ENCODE peak calls at places on chromosomes 4 and X, in four cellular contexts. J, W, C and P are unnamed samples.

GRCh38 chr4:85603437-85604336 is 128.7 kb downstream of the ARHGAP24 start:
- DNase-seq in J (peak), W (no peak), C (no peak), P (no peak)

GRCh38 chrX:120251471-120252011 is 929 bp downstream of the ZBTB33 start:
- DNase-seq in J (no peak), W (peak), C (no peak), P (no peak)

GRCh38 chr4:54082168-54082567 is 17.8 kb upstream of the CHIC2 start:
- DNase-seq in J (peak), W (no peak), C (no peak), P (no peak)

GRCh38 chr4:58849026-58849425 is 1738.8 kb upstream of the IGFBP7 start:
- DNase-seq in J (no peak), W (no peak), C (no peak), P (no peak)

GRCh38 chr4:11483076-11483475 is 54.4 kb upstream of the HS3ST1 start:
- DNase-seq in J (no peak), W (no peak), C (no peak), P (no peak)

GRCh38 chr4:84870398-84871163 is 95.9 kb downstream of the WDFY3 start:
- DNase-seq in J (no peak), W (no peak), C (peak), P (no peak)

GRCh38 chr4:137614491-137614890 is 82.2 kb upstream of the PCDH18 start:
- DNase-seq in J (no peak), W (no peak), C (no peak), P (no peak)

GRCh38 chr4:14771091-14771490 is 231.2 kb upstream of the CPEB2 start:
- DNase-seq in J (no peak), W (no peak), C (no peak), P (no peak)

GRCh38 chr4:151541438-151542071 is 132.6 kb downstream of the FHIP1A start:
- DNase-seq in J (peak), W (no peak), C (no peak), P (no peak)

GRCh38 chr4:2008921-2009650 is at the start of gene NELFA:
- DNase-seq in J (peak), W (peak), C (peak), P (peak)

GRCh38 chr4:2008671-2008920 is 178 bp downstream of the NELFA start:
- DNase-seq in J (no peak), W (no peak), C (no peak), P (no peak)

GRCh38 chr4:2007804-2008670 is 737 bp downstream of the NELFA start:
- DNase-seq in J (no peak), W (no peak), C (no peak), P (no peak)

GRCh38 chr4:2006956-2007653 is 1.7 kb downstream of the NELFA start:
- DNase-seq in J (no peak), W (no peak), C (no peak), P (no peak)

GRCh38 chr4:2009651-2010233 is 968 bp upstream of the NELFA start:
- DNase-seq in J (peak), W (peak), C (peak), P (peak)
- TF ChIP-seq CTCF in J (peak), W (peak), C (peak), P (no peak)

DNA sequence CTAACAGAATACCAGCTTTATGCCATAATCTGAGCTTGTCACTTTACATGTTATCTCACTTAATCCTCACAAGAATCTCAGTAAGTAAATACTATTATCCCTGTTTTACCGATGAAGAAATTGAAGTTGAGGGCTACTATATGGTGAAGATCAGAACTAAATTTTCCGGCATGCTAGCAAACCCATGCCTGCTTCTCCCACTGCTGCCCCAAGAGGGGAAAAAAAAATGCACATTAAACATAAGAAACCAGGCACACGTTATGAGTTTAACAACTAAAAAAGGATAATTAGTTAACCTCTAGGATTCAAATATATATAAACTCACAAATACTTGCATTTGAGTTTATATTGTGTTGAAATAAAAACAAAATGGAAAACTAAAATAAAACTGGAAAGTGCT is 10.8 kb downstream of the SLC10A7 start:
- DNase-seq in J (no peak), W (no peak), C (no peak), P (no peak)
- TF ChIP-seq CTCF in J (peak), W (no peak), C (peak), P (no peak)

GRCh38 chr4:180832086-180832485 is 1411.1 kb upstream of the TENM3 start:
- DNase-seq in J (no peak), W (no peak), C (no peak), P (no peak)
- TF ChIP-seq CTCF in J (no peak), W (no peak), C (peak), P (no peak)

GRCh38 chr4:102500371-102501175 is 586 bp upstream of the NFKB1 start:
- DNase-seq in J (no peak), W (peak), C (peak), P (peak)
- TF ChIP-seq CTCF in J (no peak), W (no peak), C (no peak), P (no peak)